ENCODE peak calls at places on chromosome 22, in eight cellular contexts. One of them, this sample, is unnamed.

GRCh38 chr22:44130076-44130711 is 50.5 kb upstream of the PARVG start:
- DNase-seq in IMR-90: peak
- DNase-seq in upper lobe of left lung: no peak
- DNase-seq in CD8-positive, alpha-beta T cell: no peak
- DNase-seq in endodermal cell: no peak
- DNase-seq in coronary artery: no peak
- DNase-seq in Panc1: no peak
- DNase-seq in stomach: no peak
- DNase-seq in this sample: no peak

GRCh38 chr22:23315341-23315917 is 135.1 kb downstream of the BCR start:
- DNase-seq in IMR-90: peak
- DNase-seq in upper lobe of left lung: peak
- DNase-seq in CD8-positive, alpha-beta T cell: peak
- DNase-seq in endodermal cell: peak
- DNase-seq in coronary artery: no peak
- DNase-seq in Panc1: no peak
- DNase-seq in stomach: peak
- DNase-seq in this sample: peak

GRCh38 chr22:28505416-28506156 is 174.1 kb downstream of the TTC28 start:
- DNase-seq in IMR-90: no peak
- DNase-seq in upper lobe of left lung: no peak
- DNase-seq in CD8-positive, alpha-beta T cell: no peak
- DNase-seq in endodermal cell: peak
- DNase-seq in coronary artery: no peak
- DNase-seq in Panc1: no peak
- DNase-seq in stomach: no peak
- DNase-seq in this sample: no peak

GRCh38 chr22:42350373-42350772 is 79.9 kb upstream of the TCF20 start:
- DNase-seq in IMR-90: no peak
- DNase-seq in upper lobe of left lung: no peak
- DNase-seq in CD8-positive, alpha-beta T cell: no peak
- DNase-seq in endodermal cell: no peak
- DNase-seq in coronary artery: no peak
- DNase-seq in Panc1: no peak
- DNase-seq in stomach: no peak
- DNase-seq in this sample: no peak

GRCh38 chr22:38230108-38230825 is 28.5 kb downstream of the MAFF start:
- DNase-seq in IMR-90: no peak
- DNase-seq in upper lobe of left lung: peak
- DNase-seq in CD8-positive, alpha-beta T cell: no peak
- DNase-seq in endodermal cell: peak
- DNase-seq in coronary artery: no peak
- DNase-seq in Panc1: no peak
- DNase-seq in stomach: peak
- DNase-seq in this sample: peak

GRCh38 chr22:48713266-48714205 is 1114.1 kb downstream of the BRD1 start:
- DNase-seq in IMR-90: no peak
- DNase-seq in upper lobe of left lung: no peak
- DNase-seq in CD8-positive, alpha-beta T cell: no peak
- DNase-seq in endodermal cell: peak
- DNase-seq in coronary artery: no peak
- DNase-seq in Panc1: no peak
- DNase-seq in stomach: no peak
- DNase-seq in this sample: no peak

GRCh38 chr22:21652547-21653545 is 10.7 kb downstream of the SDF2L1 start:
- DNase-seq in IMR-90: no peak
- DNase-seq in upper lobe of left lung: no peak
- DNase-seq in CD8-positive, alpha-beta T cell: no peak
- DNase-seq in endodermal cell: no peak
- DNase-seq in coronary artery: no peak
- DNase-seq in Panc1: no peak
- DNase-seq in stomach: no peak
- DNase-seq in this sample: no peak

GRCh38 chr22:48448821-48449220 is 1378.9 kb downstream of the BRD1 start:
- DNase-seq in IMR-90: no peak
- DNase-seq in upper lobe of left lung: peak
- DNase-seq in CD8-positive, alpha-beta T cell: no peak
- DNase-seq in endodermal cell: no peak
- DNase-seq in coronary artery: no peak
- DNase-seq in Panc1: no peak
- DNase-seq in stomach: no peak
- DNase-seq in this sample: no peak

GRCh38 chr22:23156286-23156685 is 11.0 kb downstream of the RAB36 start:
- DNase-seq in IMR-90: no peak
- DNase-seq in upper lobe of left lung: no peak
- DNase-seq in CD8-positive, alpha-beta T cell: no peak
- DNase-seq in endodermal cell: peak
- DNase-seq in coronary artery: no peak
- DNase-seq in Panc1: no peak
- DNase-seq in stomach: no peak
- DNase-seq in this sample: no peak

GRCh38 chr22:24153353-24153752 is 27.9 kb upstream of the SUSD2 start:
- DNase-seq in IMR-90: peak
- DNase-seq in upper lobe of left lung: peak
- DNase-seq in CD8-positive, alpha-beta T cell: peak
- DNase-seq in endodermal cell: no peak
- DNase-seq in coronary artery: no peak
- DNase-seq in Panc1: no peak
- DNase-seq in stomach: no peak
- DNase-seq in this sample: no peak

GRCh38 chr22:43978558-43978957 is 23.3 kb downstream of the SAMM50 start:
- DNase-seq in IMR-90: no peak
- DNase-seq in upper lobe of left lung: no peak
- DNase-seq in CD8-positive, alpha-beta T cell: no peak
- DNase-seq in endodermal cell: no peak
- DNase-seq in coronary artery: no peak
- DNase-seq in Panc1: no peak
- DNase-seq in stomach: no peak
- DNase-seq in this sample: no peak

GRCh38 chr22:37819100-37819433 is 4.1 kb upstream of the GALR3 start:
- DNase-seq in IMR-90: no peak
- DNase-seq in upper lobe of left lung: no peak
- DNase-seq in CD8-positive, alpha-beta T cell: no peak
- DNase-seq in endodermal cell: no peak
- DNase-seq in coronary artery: no peak
- DNase-seq in Panc1: no peak
- DNase-seq in stomach: no peak
- DNase-seq in this sample: no peak

GRCh38 chr22:22590136-22590891 is 31.2 kb upstream of the PRAME start:
- DNase-seq in IMR-90: no peak
- DNase-seq in upper lobe of left lung: no peak
- DNase-seq in CD8-positive, alpha-beta T cell: no peak
- DNase-seq in endodermal cell: no peak
- DNase-seq in coronary artery: no peak
- DNase-seq in Panc1: no peak
- DNase-seq in stomach: no peak
- DNase-seq in this sample: no peak

GRCh38 chr22:18114495-18114894 is 3.9 kb downstream of the TUBA8 start:
- DNase-seq in IMR-90: no peak
- DNase-seq in upper lobe of left lung: no peak
- DNase-seq in CD8-positive, alpha-beta T cell: no peak
- DNase-seq in endodermal cell: no peak
- DNase-seq in coronary artery: no peak
- DNase-seq in Panc1: no peak
- DNase-seq in stomach: no peak
- DNase-seq in this sample: no peak

GRCh38 chr22:44129614-44129976 is 51.1 kb upstream of the PARVG start:
- DNase-seq in IMR-90: peak
- DNase-seq in upper lobe of left lung: no peak
- DNase-seq in CD8-positive, alpha-beta T cell: no peak
- DNase-seq in endodermal cell: no peak
- DNase-seq in coronary artery: no peak
- DNase-seq in Panc1: no peak
- DNase-seq in stomach: no peak
- DNase-seq in this sample: no peak

GRCh38 chr22:33593818-33594217 is 326.5 kb downstream of the LARGE1 start:
- DNase-seq in IMR-90: no peak
- DNase-seq in upper lobe of left lung: no peak
- DNase-seq in CD8-positive, alpha-beta T cell: no peak
- DNase-seq in endodermal cell: no peak
- DNase-seq in coronary artery: no peak
- DNase-seq in Panc1: no peak
- DNase-seq in stomach: no peak
- DNase-seq in this sample: no peak

GRCh38 chr22:44448271-44448780 is 49.7 kb downstream of the RTL6 start:
- DNase-seq in IMR-90: peak
- DNase-seq in upper lobe of left lung: peak
- DNase-seq in CD8-positive, alpha-beta T cell: no peak
- DNase-seq in endodermal cell: peak
- DNase-seq in coronary artery: no peak
- DNase-seq in Panc1: peak
- DNase-seq in stomach: peak
- DNase-seq in this sample: no peak

GRCh38 chr22:37657590-37658132 is 862 bp upstream of the PDXP start:
- DNase-seq in IMR-90: peak
- DNase-seq in upper lobe of left lung: no peak
- DNase-seq in CD8-positive, alpha-beta T cell: no peak
- DNase-seq in endodermal cell: no peak
- DNase-seq in coronary artery: no peak
- DNase-seq in Panc1: no peak
- DNase-seq in stomach: no peak
- DNase-seq in this sample: no peak

GRCh38 chr22:48710410-48710809 is 1117.3 kb downstream of the BRD1 start:
- DNase-seq in IMR-90: no peak
- DNase-seq in upper lobe of left lung: no peak
- DNase-seq in CD8-positive, alpha-beta T cell: no peak
- DNase-seq in endodermal cell: no peak
- DNase-seq in coronary artery: no peak
- DNase-seq in Panc1: no peak
- DNase-seq in stomach: no peak
- DNase-seq in this sample: no peak

GRCh38 chr22:42944409-42944808 is 70.5 kb downstream of the PACSIN2 start:
- DNase-seq in IMR-90: no peak
- DNase-seq in upper lobe of left lung: no peak
- DNase-seq in CD8-positive, alpha-beta T cell: no peak
- DNase-seq in endodermal cell: no peak
- DNase-seq in coronary artery: no peak
- DNase-seq in Panc1: no peak
- DNase-seq in stomach: no peak
- DNase-seq in this sample: no peak

GRCh38 chr22:44360686-44361381 is 48.1 kb upstream of the SHISAL1 start:
- DNase-seq in IMR-90: peak
- DNase-seq in upper lobe of left lung: peak
- DNase-seq in CD8-positive, alpha-beta T cell: no peak
- DNase-seq in endodermal cell: peak
- DNase-seq in coronary artery: peak
- DNase-seq in Panc1: no peak
- DNase-seq in stomach: peak
- DNase-seq in this sample: no peak

GRCh38 chr22:26589367-26589844 is 526 bp downstream of the TPST2 start:
- DNase-seq in IMR-90: peak
- DNase-seq in upper lobe of left lung: peak
- DNase-seq in CD8-positive, alpha-beta T cell: no peak
- DNase-seq in endodermal cell: peak
- DNase-seq in coronary artery: peak
- DNase-seq in Panc1: no peak
- DNase-seq in stomach: peak
- DNase-seq in this sample: no peak

DNA sequence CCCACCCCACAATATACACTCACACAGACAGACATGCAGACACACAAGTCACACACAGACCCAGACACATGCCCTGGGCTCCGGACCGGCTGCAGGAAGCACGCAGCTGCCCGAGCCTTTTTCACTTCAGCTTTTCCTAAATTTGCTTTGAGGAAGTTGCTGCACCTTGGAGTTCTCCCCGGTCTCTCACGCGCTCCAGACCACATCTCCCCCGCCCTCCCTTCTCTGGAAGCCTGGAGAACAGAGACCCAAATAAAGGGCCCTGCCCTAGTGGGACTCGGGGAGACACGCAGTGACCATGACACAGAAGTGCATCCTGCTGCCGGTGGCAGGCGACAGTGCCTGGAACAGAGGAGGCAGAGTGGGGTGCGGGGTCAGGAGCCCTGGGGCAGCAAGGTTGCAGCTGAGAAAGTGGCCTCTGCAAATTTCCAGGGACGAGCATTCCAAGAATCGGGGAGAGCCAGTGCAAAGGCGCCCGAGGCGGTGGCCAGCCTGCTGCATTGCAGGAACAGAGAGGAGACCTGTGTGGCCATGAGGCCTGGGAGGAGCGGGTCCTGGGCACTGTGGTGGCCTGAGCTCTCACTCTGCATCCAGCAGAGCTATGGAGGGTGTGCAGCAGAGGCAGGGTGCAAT is 19.1 kb downstream of the RPL3 start:
- DNase-seq in IMR-90: no peak
- DNase-seq in upper lobe of left lung: peak
- DNase-seq in CD8-positive, alpha-beta T cell: no peak
- DNase-seq in endodermal cell: peak
- DNase-seq in coronary artery: no peak
- DNase-seq in Panc1: no peak
- DNase-seq in stomach: no peak
- DNase-seq in this sample: peak
- H3K27ac ChIP-seq in IMR-90: no peak
- H3K27ac ChIP-seq in upper lobe of left lung: peak
- H3K27ac ChIP-seq in CD8-positive, alpha-beta T cell: no peak
- H3K27ac ChIP-seq in endodermal cell: no peak
- H3K27ac ChIP-seq in coronary artery: no peak
- H3K27ac ChIP-seq in Panc1: peak
- H3K27ac ChIP-seq in stomach: peak
- H3K27ac ChIP-seq in this sample: peak

DNA sequence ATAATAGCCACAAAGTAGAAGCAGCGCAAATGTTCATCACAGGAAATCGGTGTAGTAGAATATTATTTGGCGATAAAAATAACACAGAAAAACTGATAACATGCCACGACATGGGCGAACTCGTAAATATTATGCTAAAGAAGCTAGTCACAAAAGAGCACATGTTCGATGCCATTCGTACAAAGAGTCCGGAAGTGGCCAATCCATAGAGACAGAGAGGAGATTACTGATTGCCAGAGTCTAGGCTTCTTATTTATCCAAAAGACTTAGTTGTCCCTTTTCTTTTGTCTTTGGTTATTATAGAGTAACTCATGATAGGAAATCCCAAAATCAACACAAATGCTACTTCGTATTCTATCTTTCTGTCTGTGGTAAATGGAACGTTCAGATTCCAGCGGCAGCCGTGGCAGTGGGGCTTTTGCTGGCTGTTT is 56.5 kb downstream of the MED15 start:
- DNase-seq in IMR-90: no peak
- DNase-seq in upper lobe of left lung: no peak
- DNase-seq in CD8-positive, alpha-beta T cell: no peak
- DNase-seq in endodermal cell: no peak
- DNase-seq in coronary artery: no peak
- DNase-seq in Panc1: no peak
- DNase-seq in stomach: no peak
- DNase-seq in this sample: no peak
- H3K27ac ChIP-seq in IMR-90: no peak
- H3K27ac ChIP-seq in upper lobe of left lung: no peak
- H3K27ac ChIP-seq in CD8-positive, alpha-beta T cell: no peak
- H3K27ac ChIP-seq in endodermal cell: no peak
- H3K27ac ChIP-seq in coronary artery: no peak
- H3K27ac ChIP-seq in Panc1: no peak
- H3K27ac ChIP-seq in stomach: peak
- H3K27ac ChIP-seq in this sample: no peak

GRCh38 chr22:40582063-40582462 is 54.5 kb downstream of the MRTFA start:
- DNase-seq in IMR-90: no peak
- DNase-seq in upper lobe of left lung: no peak
- DNase-seq in CD8-positive, alpha-beta T cell: no peak
- DNase-seq in endodermal cell: no peak
- DNase-seq in coronary artery: no peak
- DNase-seq in Panc1: no peak
- DNase-seq in stomach: no peak
- DNase-seq in this sample: no peak
- H3K27ac ChIP-seq in IMR-90: no peak
- H3K27ac ChIP-seq in upper lobe of left lung: no peak
- H3K27ac ChIP-seq in CD8-positive, alpha-beta T cell: no peak
- H3K27ac ChIP-seq in endodermal cell: no peak
- H3K27ac ChIP-seq in coronary artery: no peak
- H3K27ac ChIP-seq in Panc1: no peak
- H3K27ac ChIP-seq in stomach: no peak
- H3K27ac ChIP-seq in this sample: no peak

GRCh38 chr22:49950396-49950994 is 10.1 kb upstream of the PIM3 start:
- DNase-seq in IMR-90: no peak
- DNase-seq in upper lobe of left lung: no peak
- DNase-seq in CD8-positive, alpha-beta T cell: no peak
- DNase-seq in endodermal cell: peak
- DNase-seq in coronary artery: no peak
- DNase-seq in Panc1: no peak
- DNase-seq in stomach: peak
- DNase-seq in this sample: no peak
- H3K27ac ChIP-seq in IMR-90: peak
- H3K27ac ChIP-seq in upper lobe of left lung: peak
- H3K27ac ChIP-seq in CD8-positive, alpha-beta T cell: no peak
- H3K27ac ChIP-seq in endodermal cell: no peak
- H3K27ac ChIP-seq in coronary artery: no peak
- H3K27ac ChIP-seq in Panc1: peak
- H3K27ac ChIP-seq in stomach: peak
- H3K27ac ChIP-seq in this sample: no peak